ENCODE peak calls at places on chromosome 1, in seven cellular contexts. J, S, N, G, T, I and Q are unnamed samples.

GRCh38 chr1:29145739-29146437 is 22.2 kb upstream of the TMEM200B start:
- DNase-seq in J (peak; percentile 77), S (no peak), N (peak; percentile 84), G (no peak), T (no peak), I (no peak), Q (no peak)

GRCh38 chr1:165828581-165829329 is 1.3 kb downstream of the UCK2 start:
- DNase-seq in J (peak; percentile 89), S (peak; percentile 71), N (peak; percentile 86), G (peak; percentile 80), T (peak; percentile 52), I (peak; percentile 79), Q (peak; percentile 83)

GRCh38 chr1:210372491-210372890 is 43.8 kb downstream of the HHAT start:
- DNase-seq in J (no peak), S (no peak), N (no peak), G (no peak), T (no peak), I (no peak), Q (no peak)

GRCh38 chr1:15206418-15207030 is 40.5 kb upstream of the FHAD1 start:
- DNase-seq in J (peak; percentile 25), S (peak; percentile 21), N (no peak), G (peak; percentile 50), T (no peak), I (peak; percentile 18), Q (no peak)

GRCh38 chr1:218624051-218624450 is 278.9 kb downstream of the TGFB2 start:
- DNase-seq in J (peak; percentile 36), S (no peak), N (no peak), G (no peak), T (no peak), I (no peak), Q (no peak)

GRCh38 chr1:223670458-223671159 is 5.1 kb upstream of the CAPN8 start:
- DNase-seq in J (peak; percentile 28), S (peak; percentile 32), N (peak; percentile 31), G (peak; percentile 69), T (peak; percentile 62), I (peak; percentile 47), Q (peak; percentile 56)

GRCh38 chr1:159781992-159782391 is 1.2 kb downstream of the DUSP23 start:
- DNase-seq in J (no peak), S (no peak), N (no peak), G (no peak), T (no peak), I (no peak), Q (no peak)

GRCh38 chr1:198264271-198264670 is 107.5 kb downstream of the NEK7 start:
- DNase-seq in J (no peak), S (no peak), N (no peak), G (no peak), T (no peak), I (no peak), Q (no peak)

GRCh38 chr1:38114231-38114630 is 67.6 kb upstream of the POU3F1 start:
- DNase-seq in J (no peak), S (no peak), N (peak; percentile 12), G (no peak), T (no peak), I (no peak), Q (no peak)

GRCh38 chr1:226809785-226810571 is 60.4 kb upstream of the PSEN2 start:
- DNase-seq in J (peak; percentile 38), S (no peak), N (peak; percentile 75), G (no peak), T (no peak), I (no peak), Q (no peak)

GRCh38 chr1:228830185-228830953 is 95.1 kb downstream of the RHOU start:
- DNase-seq in J (no peak), S (no peak), N (no peak), G (no peak), T (peak; percentile 86), I (no peak), Q (no peak)

GRCh38 chr1:175050992-175051391 is 16.6 kb upstream of the TNN start:
- DNase-seq in J (no peak), S (no peak), N (no peak), G (no peak), T (no peak), I (no peak), Q (no peak)

GRCh38 chr1:97864615-97865014 is 56.2 kb downstream of the DPYD start:
- DNase-seq in J (no peak), S (no peak), N (no peak), G (no peak), T (no peak), I (no peak), Q (no peak)

GRCh38 chr1:65832296-65832695 is 39.6 kb downstream of the PDE4B start:
- DNase-seq in J (no peak), S (no peak), N (peak; percentile 7), G (no peak), T (no peak), I (no peak), Q (no peak)

GRCh38 chr1:176944606-176945005 is 219.9 kb downstream of the ASTN1 start:
- DNase-seq in J (no peak), S (no peak), N (no peak), G (no peak), T (no peak), I (no peak), Q (no peak)

DNA sequence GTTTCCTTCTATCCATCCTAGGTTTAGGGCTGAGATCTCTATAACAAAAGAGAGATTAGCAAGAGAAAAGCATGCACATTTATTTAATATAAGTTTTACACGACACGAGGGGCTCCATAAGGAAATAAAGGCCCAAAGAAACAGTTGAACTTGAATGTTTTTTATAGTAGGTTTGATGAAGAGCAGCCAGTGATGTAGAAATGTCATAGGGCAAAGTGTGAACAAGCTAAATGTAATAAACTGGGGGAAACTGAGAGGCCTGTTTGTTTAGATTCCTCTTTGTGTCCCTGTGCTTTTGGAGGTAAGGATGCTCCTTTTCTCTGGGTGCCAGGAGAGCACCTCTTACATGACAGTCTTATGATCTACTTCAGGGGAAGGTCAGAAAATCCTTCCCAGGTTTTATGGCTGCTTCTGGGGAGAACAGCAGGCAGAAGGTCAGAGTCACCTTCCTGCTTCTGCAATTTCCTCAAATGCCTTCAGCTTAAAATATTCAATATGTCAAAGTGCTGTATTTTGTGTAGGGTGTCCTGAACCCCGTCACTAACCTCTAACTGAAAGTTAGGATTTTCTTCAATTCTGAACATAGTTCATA is 9.5 kb upstream of the HORMAD1 start:
- DNase-seq in J (no peak), S (no peak), N (no peak), G (no peak), T (no peak), I (no peak), Q (peak; percentile 30)
- H3K4me3 ChIP-seq in J (no peak overlapping the region), S (no peak overlapping the region), N (no peak overlapping the region), G (no peak overlapping the region), T (no peak overlapping the region), I (no peak overlapping the region), Q (no peak overlapping the region)

GRCh38 chr1:164561461-164561860 is 2.5 kb downstream of the PBX1 start:
- DNase-seq in J (no peak), S (no peak), N (peak; percentile 44), G (no peak), T (no peak), I (no peak), Q (no peak)
- H3K4me3 ChIP-seq in J (peak overlapping the region; percentile 63), S (no peak overlapping the region), N (peak overlapping the region; percentile 81), G (peak overlapping the region; percentile 81), T (peak overlapping the region; percentile 69), I (no peak overlapping the region), Q (no peak overlapping the region)

GRCh38 chr1:201501812-201502510 is 5.0 kb downstream of the CSRP1 start:
- DNase-seq in J (no peak), S (no peak), N (no peak), G (no peak), T (no peak), I (no peak), Q (no peak)

GRCh38 chr1:201504179-201504631 is 2.7 kb downstream of the CSRP1 start:
- DNase-seq in J (peak; percentile 39), S (no peak), N (peak; percentile 57), G (no peak), T (no peak), I (no peak), Q (no peak)

GRCh38 chr1:201502511-201502857 is 4.4 kb downstream of the CSRP1 start:
- DNase-seq in J (no peak), S (no peak), N (no peak), G (no peak), T (no peak), I (no peak), Q (no peak)

GRCh38 chr1:201504799-201505504 is 2.0 kb downstream of the CSRP1 start:
- DNase-seq in J (no peak), S (no peak), N (no peak), G (no peak), T (no peak), I (no peak), Q (no peak)

GRCh38 chr1:201503397-201504176 is 3.3 kb downstream of the CSRP1 start:
- DNase-seq in J (peak; percentile 99), S (no peak), N (peak; percentile 95), G (peak; percentile 37), T (no peak), I (no peak), Q (no peak)
- H3K4me3 ChIP-seq in J (peak overlapping the region; percentile 78), S (no peak overlapping the region), N (no peak overlapping the region), G (no peak overlapping the region), T (peak overlapping the region; percentile 79), I (no peak overlapping the region), Q (no peak overlapping the region)

GRCh38 chr1:235939488-235939775 is 72.7 kb upstream of the LYST start:
- DNase-seq in J (peak; percentile 35), S (no peak), N (no peak), G (no peak), T (no peak), I (no peak), Q (no peak)

GRCh38 chr1:235937123-235937522 is 70.4 kb upstream of the LYST start:
- DNase-seq in J (no peak), S (no peak), N (no peak), G (no peak), T (no peak), I (no peak), Q (peak; percentile 64)

GRCh38 chr1:235940282-235940681 is 73.6 kb upstream of the LYST start:
- DNase-seq in J (no peak), S (no peak), N (no peak), G (no peak), T (peak; percentile 76), I (no peak), Q (peak; percentile 92)

GRCh38 chr1:235941852-235942624 is 75.3 kb upstream of the LYST start:
- DNase-seq in J (peak; percentile 55), S (no peak), N (no peak), G (no peak), T (no peak), I (no peak), Q (peak; percentile 96)

DNA sequence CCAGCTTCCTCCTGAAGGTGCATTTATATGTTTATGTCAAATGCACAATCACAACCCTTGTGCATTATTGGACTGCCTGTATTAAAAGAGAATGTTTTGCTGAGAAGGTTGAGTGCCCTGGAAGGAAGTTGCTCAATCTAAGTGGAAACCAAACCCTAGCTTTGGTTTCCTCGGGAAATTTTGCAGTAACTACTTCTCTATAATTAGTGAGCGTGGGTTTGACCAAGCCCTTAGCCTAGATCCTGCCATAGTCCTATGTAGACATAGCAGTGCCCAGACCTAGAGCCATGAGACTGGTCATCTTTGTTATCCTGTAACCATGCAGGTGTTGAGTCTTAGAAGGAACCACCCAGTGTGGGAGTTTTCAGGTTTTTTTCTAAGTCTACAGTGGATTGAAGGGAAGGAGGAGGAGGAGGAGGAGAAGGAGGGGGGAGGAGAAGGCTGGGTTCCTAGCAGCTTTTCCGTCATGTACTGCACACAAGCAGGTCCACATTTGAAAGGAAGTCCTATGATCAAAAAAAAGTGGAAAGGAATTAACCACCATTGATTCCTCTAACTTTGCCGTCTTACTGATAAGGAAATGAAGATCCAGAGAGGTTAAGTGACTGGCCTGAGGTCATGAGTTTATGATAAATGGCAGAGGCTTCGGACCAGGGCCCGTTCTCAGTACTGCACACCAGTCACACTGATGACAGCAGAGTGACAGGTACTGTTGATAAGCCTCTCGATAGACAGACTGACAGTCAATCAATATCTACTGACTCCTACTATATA is 72.2 kb upstream of the LYST start:
- DNase-seq in J (peak; percentile 50), S (no peak), N (no peak), G (no peak), T (no peak), I (peak; percentile 59), Q (peak; percentile 92)
- H3K4me3 ChIP-seq in J (no peak overlapping the region), S (no peak overlapping the region), N (no peak overlapping the region), G (no peak overlapping the region), T (no peak overlapping the region), I (no peak overlapping the region), Q (peak overlapping the region; percentile 67)